ENCODE peak calls at places on chromosomes 3 and 15, in eight cellular contexts. A is Peyer's patch, Y is GM13977, Z is omental fat pad, G is astrocyte of the cerebellum, O is lower leg skin, U is activated B cell treated with CpG ODN at 0.5 μM for 24 hours, K is GM12865. F is an unnamed sample.

GRCh38 chr3:183490653-183491052 is 62.2 kb upstream of the MCF2L2 start:
- DNase-seq in A (no peak), Y (no peak), Z (no peak), G (no peak), O (peak), U (no peak), K (no peak), F (no peak)

GRCh38 chr3:36679384-36680200 is 84.8 kb downstream of the DCLK3 start:
- DNase-seq in A (no peak), Y (no peak), Z (no peak), G (no peak), O (no peak), U (no peak), K (peak), F (no peak)

GRCh38 chr3:52651592-52651991 is 34.1 kb downstream of the PBRM1 start:
- DNase-seq in A (no peak), Y (no peak), Z (no peak), G (no peak), O (no peak), U (no peak), K (no peak), F (no peak)

GRCh38 chr3:139934557-139935070 is 371 bp upstream of the CLSTN2 start:
- DNase-seq in A (no peak), Y (peak), Z (no peak), G (no peak), O (peak), U (no peak), K (peak), F (no peak)

GRCh38 chr3:134754768-134755559 is 40.1 kb upstream of the EPHB1 start:
- DNase-seq in A (no peak), Y (peak), Z (no peak), G (no peak), O (no peak), U (no peak), K (peak), F (no peak)

GRCh38 chr3:120349819-120350125 is 618 bp upstream of the LRRC58 start:
- DNase-seq in A (no peak), Y (no peak), Z (no peak), G (no peak), O (no peak), U (no peak), K (no peak), F (no peak)

GRCh38 chr3:132034097-132034485 is 723 bp downstream of the CPNE4 start:
- DNase-seq in A (no peak), Y (no peak), Z (no peak), G (no peak), O (no peak), U (no peak), K (no peak), F (no peak)

GRCh38 chr3:33064929-33065328 is 32.0 kb downstream of the GLB1 start:
- DNase-seq in A (no peak), Y (no peak), Z (no peak), G (no peak), O (no peak), U (no peak), K (peak), F (no peak)

GRCh38 chr3:132911741-132912415 is 126.3 kb upstream of the TMEM108 start:
- DNase-seq in A (no peak), Y (no peak), Z (no peak), G (no peak), O (no peak), U (no peak), K (no peak), F (no peak)

GRCh38 chr3:9230596-9230995 is 18.9 kb downstream of the SRGAP3 start:
- DNase-seq in A (no peak), Y (no peak), Z (no peak), G (no peak), O (no peak), U (no peak), K (no peak), F (no peak)

GRCh38 chr15:42730135-42730534 is 6.8 kb downstream of the CDAN1 start:
- DNase-seq in A (no peak), Y (peak), Z (no peak), G (no peak), O (no peak), U (no peak), K (no peak), F (no peak)

GRCh38 chr15:97030251-97030650 is 699.8 kb downstream of the NR2F2 start:
- DNase-seq in A (no peak), Y (no peak), Z (no peak), G (no peak), O (no peak), U (no peak), K (no peak), F (no peak)
- TF ChIP-seq CTCF in A (no peak), Y (no peak), Z (no peak), G (no peak), O (no peak), U (no peak), K (no peak), F (no peak)

GRCh38 chr3:122774564-122774963 is 19.1 kb downstream of the HSPBAP1 start:
- DNase-seq in A (no peak), Y (no peak), Z (no peak), G (no peak), O (no peak), U (no peak), K (no peak), F (no peak)
- TF ChIP-seq CTCF in A (no peak), Y (no peak), Z (no peak), G (no peak), O (no peak), U (no peak), K (no peak), F (no peak)

GRCh38 chr3:53721187-53721946 is 124.9 kb downstream of the CHDH start:
- DNase-seq in A (no peak), Y (no peak), Z (no peak), G (no peak), O (no peak), U (no peak), K (no peak), F (no peak)
- TF ChIP-seq CTCF in A (no peak), Y (no peak), Z (no peak), G (peak), O (no peak), U (no peak), K (no peak), F (no peak)

DNA sequence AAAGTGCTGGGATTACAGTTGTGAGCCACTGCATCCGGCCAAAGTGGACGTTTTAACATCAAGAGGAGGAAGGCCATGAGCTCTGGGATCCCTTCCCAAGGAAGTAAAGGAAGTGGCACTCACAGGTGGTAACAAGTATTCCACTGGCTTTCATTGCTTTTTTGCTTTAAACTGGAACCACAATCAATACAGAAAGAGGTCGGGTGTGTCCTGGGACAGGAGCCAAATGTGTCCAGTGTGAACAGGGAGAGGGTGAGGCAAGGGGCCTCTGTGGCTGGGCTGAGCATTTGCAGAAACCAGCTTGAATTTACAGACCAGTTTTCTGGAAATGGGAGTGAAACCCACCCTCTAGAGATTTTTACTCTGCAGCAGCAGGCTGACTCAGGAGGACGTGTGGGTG is 42.7 kb upstream of the TMEM115 start:
- DNase-seq in A (no peak), Y (no peak), Z (no peak), G (no peak), O (no peak), U (no peak), K (no peak), F (no peak)
- TF ChIP-seq CTCF in A (no peak), Y (no peak), Z (no peak), G (no peak), O (no peak), U (no peak), K (no peak), F (no peak)

DNA sequence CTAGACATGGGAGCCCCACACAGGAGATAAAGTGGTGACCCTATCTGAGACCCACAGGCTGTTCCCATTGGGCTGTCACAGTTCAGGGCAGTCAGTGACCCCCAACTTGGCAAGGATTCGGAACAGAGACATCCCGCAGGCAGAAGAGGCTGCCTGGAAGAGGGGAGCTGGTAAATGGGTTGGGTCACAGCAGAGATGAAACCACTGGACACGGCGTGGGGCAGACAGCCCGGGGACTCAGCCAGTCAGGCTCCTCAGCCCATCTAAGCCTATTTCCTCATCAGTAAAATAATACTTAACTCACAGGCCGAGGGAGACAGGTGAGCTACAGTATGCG is 1.8 kb downstream of the CLN6 start:
- DNase-seq in A (no peak), Y (no peak), Z (no peak), G (no peak), O (no peak), U (no peak), K (no peak), F (no peak)
- TF ChIP-seq CTCF in A (no peak), Y (no peak), Z (no peak), G (no peak), O (no peak), U (no peak), K (no peak), F (no peak)

GRCh38 chr3:54535619-54536018 is 392.2 kb downstream of the LRTM1 start:
- DNase-seq in A (no peak), Y (no peak), Z (no peak), G (no peak), O (no peak), U (no peak), K (no peak), F (no peak)
- TF ChIP-seq CTCF in A (no peak), Y (no peak), Z (no peak), G (no peak), O (no peak), U (no peak), K (no peak), F (no peak)

GRCh38 chr15:55627730-55628368 is 39.7 kb upstream of the PYGO1 start:
- DNase-seq in A (no peak), Y (no peak), Z (no peak), G (peak), O (peak), U (no peak), K (no peak), F (no peak)
- TF ChIP-seq CTCF in A (no peak), Y (no peak), Z (no peak), G (no peak), O (no peak), U (no peak), K (no peak), F (no peak)

GRCh38 chr15:61051570-61052031 is 177.5 kb downstream of the RORA start:
- DNase-seq in A (no peak), Y (no peak), Z (no peak), G (peak), O (no peak), U (no peak), K (no peak), F (no peak)
- TF ChIP-seq CTCF in A (peak), Y (peak), Z (no peak), G (peak), O (no peak), U (no peak), K (no peak), F (no peak)

DNA sequence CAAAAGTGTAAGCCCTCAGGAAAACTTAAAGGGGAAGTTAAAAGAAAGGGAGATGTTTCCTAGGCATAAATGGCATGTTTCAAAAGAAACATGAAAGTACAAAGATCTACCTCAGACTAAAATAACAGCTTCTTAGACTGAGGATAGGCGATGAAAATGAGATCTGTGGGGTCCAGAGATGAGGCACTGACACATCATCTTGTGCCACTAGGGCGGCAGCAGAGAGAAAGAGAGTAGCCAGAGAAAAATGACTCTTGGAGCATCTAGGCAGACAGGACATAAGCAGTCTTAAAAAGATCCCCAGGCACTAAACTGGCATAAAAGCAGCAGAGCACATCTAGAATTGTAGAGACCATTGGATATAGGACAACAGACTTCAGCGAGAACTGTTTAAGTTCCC is 42.5 kb upstream of the RFX7 start:
- DNase-seq in A (no peak), Y (no peak), Z (no peak), G (no peak), O (no peak), U (no peak), K (no peak), F (no peak)
- TF ChIP-seq CTCF in A (no peak), Y (peak), Z (no peak), G (peak), O (no peak), U (no peak), K (peak), F (no peak)

F was measured in natural killer cell.